ENCODE peak calls at places on chromosomes 4 and X, in four cellular contexts. One of them, this sample, is unnamed.

GRCh38 chrX:150234126-150234525 is 129.0 kb upstream of the MAMLD1 start:
- DNase-seq in NCI-H2107: no peak
- DNase-seq in GM04504: no peak
- DNase-seq in ACHN: no peak
- DNase-seq in this sample: no peak

GRCh38 chr4:150007512-150007911 is 70.7 kb upstream of the DCLK2 start:
- DNase-seq in NCI-H2107: no peak
- DNase-seq in GM04504: peak; percentile 60
- DNase-seq in ACHN: peak; percentile 30
- DNase-seq in this sample: no peak

GRCh38 chr4:183823394-183823793 is 81.7 kb upstream of the STOX2 start:
- DNase-seq in NCI-H2107: no peak
- DNase-seq in GM04504: peak; percentile 10
- DNase-seq in ACHN: peak; percentile 84
- DNase-seq in this sample: no peak

GRCh38 chrX:103488332-103488731 is 31.0 kb downstream of the RAB40A start:
- DNase-seq in NCI-H2107: no peak
- DNase-seq in GM04504: no peak
- DNase-seq in ACHN: peak; percentile 5
- DNase-seq in this sample: no peak

GRCh38 chrX:8404443-8404842 is 60.2 kb upstream of the VCX3B start:
- DNase-seq in NCI-H2107: no peak
- DNase-seq in GM04504: no peak
- DNase-seq in ACHN: no peak
- DNase-seq in this sample: no peak

GRCh38 chr4:27305246-27305645 is 444.6 kb downstream of the STIM2 start:
- DNase-seq in NCI-H2107: no peak
- DNase-seq in GM04504: no peak
- DNase-seq in ACHN: no peak
- DNase-seq in this sample: no peak

GRCh38 chr4:6474053-6474568 is 1.7 kb upstream of the PPP2R2C start:
- DNase-seq in NCI-H2107: no peak
- DNase-seq in GM04504: no peak
- DNase-seq in ACHN: peak; percentile 30
- DNase-seq in this sample: no peak

GRCh38 chrX:154490021-154490413 is 412 bp downstream of the SLC10A3 start:
- DNase-seq in NCI-H2107: no peak
- DNase-seq in GM04504: no peak
- DNase-seq in ACHN: peak; percentile 26
- DNase-seq in this sample: no peak

GRCh38 chr4:184932343-184932742 is 85.9 kb upstream of the HELT start:
- DNase-seq in NCI-H2107: peak; percentile 31
- DNase-seq in GM04504: no peak
- DNase-seq in ACHN: no peak
- DNase-seq in this sample: no peak

GRCh38 chrX:38578152-38578551 is 16.8 kb downstream of the TSPAN7 start:
- DNase-seq in NCI-H2107: no peak
- DNase-seq in GM04504: no peak
- DNase-seq in ACHN: no peak
- DNase-seq in this sample: no peak

GRCh38 chr4:83362492-83363329 is 28.1 kb upstream of the HPSE start:
- DNase-seq in NCI-H2107: peak; percentile 7
- DNase-seq in GM04504: no peak
- DNase-seq in ACHN: peak; percentile 36
- DNase-seq in this sample: no peak

GRCh38 chrX:2677764-2678163 is 13.3 kb upstream of the CD99 start:
- DNase-seq in NCI-H2107: no peak
- DNase-seq in GM04504: peak; percentile 98
- DNase-seq in ACHN: peak; percentile 80
- DNase-seq in this sample: peak; percentile 62

GRCh38 chr4:68304731-68305130 is 45.2 kb downstream of the YTHDC1 start:
- DNase-seq in NCI-H2107: no peak
- DNase-seq in GM04504: no peak
- DNase-seq in ACHN: no peak
- DNase-seq in this sample: no peak

GRCh38 chr4:109462297-109462696 is 28.7 kb downstream of the SEC24B start:
- DNase-seq in NCI-H2107: no peak
- DNase-seq in GM04504: no peak
- DNase-seq in ACHN: no peak
- DNase-seq in this sample: no peak

This sample was measured in head of caudate nucleus.